ENCODE peak calls at places on chromosome 3, in six cellular contexts. T is left lobe of liver; H is activated gamma-delta T cell treated with Interleukin-2 at 50 U/mL for 16 hours; E is LHCN-M2; Z is stimulated activated CD4-positive, alpha-beta T cell treated with anti-CD3 and anti-CD28 coated beads, Interleukin-2, amount 100 ng/mL, for 48 hours; N is NCI-H526 treated with DMSO at 0.1 percent for 48 hours. K is an unnamed sample.
A peak's percentile ranks its signal among the peaks of the same experiment; 100 is the strongest.

GRCh38 chr3:129615751-129616281 is 9.3 kb upstream of the PLXND1 start:
- DNase-seq in T (no peak), H (no peak), E (no peak), Z (no peak), N (no peak), K (no peak)

GRCh38 chr3:106862067-106862466 is 515.2 kb upstream of the CCDC54 start:
- DNase-seq in T (no peak), H (no peak), E (peak; percentile 82), Z (no peak), N (no peak), K (no peak)

GRCh38 chr3:131431754-131432153 is 50.2 kb downstream of the NUDT16 start:
- DNase-seq in T (no peak), H (no peak), E (no peak), Z (no peak), N (no peak), K (no peak)

GRCh38 chr3:122948398-122948797 is 79.2 kb downstream of the SEMA5B start:
- DNase-seq in T (no peak), H (no peak), E (no peak), Z (no peak), N (no peak), K (no peak)

GRCh38 chr3:49255112-49255511 is 21.9 kb downstream of the C3orf62 start:
- DNase-seq in T (no peak), H (no peak), E (peak; percentile 68), Z (no peak), N (no peak), K (no peak)

GRCh38 chr3:11212301-11212613 is 58.0 kb downstream of the HRH1 start:
- DNase-seq in T (no peak), H (no peak), E (peak; percentile 77), Z (no peak), N (no peak), K (no peak)

GRCh38 chr3:55491296-55491816 is 4.2 kb upstream of the WNT5A start:
- DNase-seq in T (no peak), H (no peak), E (peak; percentile 88), Z (no peak), N (no peak), K (no peak)

GRCh38 chr3:190580443-190580842 is 66.6 kb downstream of the IL1RAP start:
- DNase-seq in T (no peak), H (no peak), E (no peak), Z (no peak), N (no peak), K (no peak)

GRCh38 chr3:138921316-138922292 is 25.3 kb downstream of the FOXL2 start:
- DNase-seq in T (no peak), H (no peak), E (peak; percentile 80), Z (no peak), N (no peak), K (no peak)

GRCh38 chr3:135491478-135491877 is 474.1 kb upstream of the PPP2R3A start:
- DNase-seq in T (no peak), H (no peak), E (peak; percentile 20), Z (no peak), N (no peak), K (no peak)

GRCh38 chr3:50238549-50239026 is 2.6 kb downstream of the GNAI2 start:
- DNase-seq in T (peak; percentile 98), H (no peak), E (no peak), Z (no peak), N (no peak), K (peak; percentile 90)

GRCh38 chr3:178059124-178059523 is 477.1 kb upstream of the KCNMB2 start:
- DNase-seq in T (no peak), H (no peak), E (peak; percentile 35), Z (no peak), N (no peak), K (no peak)